ENCODE peak calls at places on chromosome 19, in nine cellular contexts. R is A673, X is psoas muscle, Z is cardiac muscle cell, V is heart left ventricle, L is heart right ventricle, K is astrocyte of the spinal cord, C is adrenal gland, T is uterus. U is an unnamed sample.

GRCh38 chr19:30666301-30666803 is 294.2 kb downstream of the ZNF536 start:
- DNase-seq in X (peak), L (peak), C (peak), V (no peak), Z (peak), T (peak), K (peak), R (peak), U (no peak)

GRCh38 chr19:18368504-18369222 is 17.3 kb upstream of the GDF15 start:
- DNase-seq in V (no peak), T (no peak), C (no peak), R (no peak), K (no peak), L (no peak), X (no peak), Z (no peak), U (no peak)

GRCh38 chr19:35983177-35983576 is 11.8 kb upstream of the SDHAF1 start:
- DNase-seq in C (no peak), Z (no peak), X (no peak), K (no peak), T (no peak), L (no peak), V (no peak), R (no peak), U (no peak)

GRCh38 chr19:40519352-40520322 is 52.8 kb downstream of the SPTBN4 start:
- DNase-seq in C (no peak), T (no peak), V (no peak), X (peak), R (peak), Z (peak), L (peak), K (no peak), U (no peak)

GRCh38 chr19:19405919-19406877 is 723 bp downstream of the GATAD2A start:
- DNase-seq in C (no peak), Z (peak), V (peak), L (peak), X (peak), T (peak), K (peak), R (peak), U (no peak)

GRCh38 chr19:27774827-27775226 is 1438.1 kb downstream of the UQCRFS1 start:
- DNase-seq in T (no peak), V (no peak), C (no peak), K (no peak), Z (no peak), X (no peak), L (no peak), R (peak), U (no peak)

GRCh38 chr19:36456831-36457230 is 32.5 kb downstream of the ZNF566 start:
- DNase-seq in R (no peak), X (no peak), Z (no peak), T (no peak), V (no peak), L (no peak), K (no peak), C (no peak), U (no peak)

GRCh38 chr19:46913852-46914430 is 53.1 kb downstream of the ARHGAP35 start:
- DNase-seq in Z (no peak), X (no peak), V (no peak), K (peak), T (no peak), C (peak), L (no peak), R (peak), U (no peak)

GRCh38 chr19:31641591-31641990 is 292.4 kb upstream of the TSHZ3 start:
- DNase-seq in K (peak), X (no peak), V (no peak), L (no peak), R (no peak), Z (no peak), C (no peak), T (no peak), U (no peak)

GRCh38 chr19:7482584-7483439 is 6.0 kb downstream of the PEX11G start:
- DNase-seq in R (peak), Z (peak), V (peak), L (peak), K (no peak), T (no peak), X (no peak), C (peak), U (no peak)

GRCh38 chr19:28242317-28242927 is 970.5 kb downstream of the UQCRFS1 start:
- DNase-seq in T (no peak), Z (peak), V (no peak), L (no peak), X (no peak), K (peak), R (peak), C (no peak), U (no peak)

GRCh38 chr19:16026131-16026530 is 50.2 kb upstream of the TPM4 start:
- DNase-seq in C (no peak), K (no peak), R (no peak), T (no peak), V (no peak), L (no peak), Z (no peak), X (no peak), U (no peak)

GRCh38 chr19:46056536-46056935 is 15.7 kb upstream of the IGFL4 start:
- DNase-seq in K (no peak), R (no peak), L (no peak), Z (no peak), X (no peak), C (no peak), T (no peak), V (no peak), U (no peak)

GRCh38 chr19:16325161-16325527 is 518 bp downstream of the KLF2 start:
- DNase-seq in C (no peak), X (no peak), V (peak), Z (no peak), K (no peak), T (peak), L (peak), R (no peak), U (no peak)

GRCh38 chr19:39802958-39803357 is 24.3 kb downstream of the LEUTX start:
- DNase-seq in V (no peak), L (no peak), T (no peak), X (peak), Z (no peak), K (no peak), C (no peak), R (no peak), U (peak)

GRCh38 chr19:39599116-39599515 is 3.2 kb upstream of the LGALS13 start:
- DNase-seq in C (no peak), Z (peak), R (peak), T (no peak), X (no peak), K (peak), L (peak), V (no peak), U (no peak)

GRCh38 chr19:55525289-55526101 is 11.4 kb downstream of the SBK2 start:
- DNase-seq in L (no peak), K (no peak), R (no peak), T (no peak), V (no peak), C (no peak), Z (no peak), X (no peak), U (no peak)

GRCh38 chr19:27676334-27676733 is 1536.6 kb downstream of the UQCRFS1 start:
- DNase-seq in T (no peak), V (no peak), K (no peak), X (no peak), Z (no peak), R (no peak), C (no peak), L (no peak), U (no peak)

GRCh38 chr19:40282920-40283319 is 2.2 kb downstream of the AKT2 start:
- DNase-seq in K (no peak), Z (no peak), R (no peak), T (no peak), V (no peak), X (no peak), L (no peak), C (no peak), U (no peak)

GRCh38 chr19:43806848-43807247 is 4.6 kb upstream of the LYPD5 start:
- DNase-seq in L (no peak), R (no peak), K (no peak), T (no peak), V (no peak), C (no peak), X (no peak), Z (no peak), U (no peak)

GRCh38 chr19:53844849-53845246 is 20.7 kb upstream of the NLRP12 start:
- DNase-seq in R (no peak), C (no peak), T (no peak), Z (no peak), L (no peak), X (no peak), K (no peak), V (no peak), U (no peak)

GRCh38 chr19:19461671-19462622 is 53.4 kb downstream of the TSSK6 start:
- DNase-seq in R (peak), X (peak), T (peak), Z (peak), C (peak), K (peak), L (peak), V (peak), U (peak)

GRCh38 chr19:48511800-48512503 is at the start of gene LMTK3:
- DNase-seq in V (no peak), L (no peak), T (no peak), R (peak), Z (peak), X (no peak), K (no peak), C (peak), U (no peak)

GRCh38 chr19:5430237-5430636 is 25.0 kb upstream of the ZNRF4 start:
- DNase-seq in R (no peak), Z (no peak), T (no peak), K (no peak), L (no peak), X (no peak), C (no peak), V (no peak), U (no peak)

GRCh38 chr19:29945433-29945832 is 3.4 kb downstream of the URI1 start:
- DNase-seq in V (no peak), Z (no peak), T (no peak), R (no peak), K (no peak), L (no peak), X (no peak), C (no peak), U (no peak)

GRCh38 chr19:12647490-12648071 is 19.0 kb downstream of the MAN2B1 start:
- DNase-seq in Z (peak), C (peak), T (peak), K (no peak), R (peak), X (peak), L (peak), V (peak), U (peak)

GRCh38 chr19:35718345-35719041 is 690 bp downstream of the KMT2B start:
- DNase-seq in T (peak), V (peak), R (peak), X (peak), C (peak), Z (peak), K (peak), L (peak), U (no peak)

GRCh38 chr19:35241417-35241816 is 7.4 kb upstream of the LSR start:
- DNase-seq in L (no peak), Z (no peak), T (no peak), V (no peak), K (no peak), C (no peak), X (no peak), R (no peak), U (no peak)

GRCh38 chr19:47275866-47276461 is 1.3 kb downstream of the INAFM1 start:
- DNase-seq in C (peak), Z (peak), K (peak), V (peak), L (peak), T (peak), X (peak), R (no peak), U (peak)

GRCh38 chr19:12913011-12913561 is 6.0 kb downstream of the SYCE2 start:
- DNase-seq in X (peak), K (peak), R (peak), V (peak), Z (peak), C (peak), T (peak), L (peak), U (peak)

GRCh38 chr19:10553943-10554381 is 10.3 kb downstream of the ATG4D start:
- DNase-seq in L (no peak), T (no peak), K (no peak), C (no peak), R (no peak), X (peak), V (no peak), Z (no peak), U (no peak)

GRCh38 chr19:52992109-52993004 is 21.4 kb upstream of the ERVV-1 start:
- DNase-seq in V (peak), K (peak), L (peak), R (no peak), X (no peak), T (peak), C (no peak), Z (peak), U (no peak)

GRCh38 chr19:44889830-44890365 is 1.2 kb upstream of the TOMM40 start:
- DNase-seq in C (peak), L (no peak), V (no peak), T (no peak), K (no peak), X (no peak), R (no peak), Z (no peak), U (no peak)
- H3K4me3 ChIP-seq in C (peak), L (peak), V (peak), T (peak), K (peak), X (peak), R (peak), Z (peak), U (peak)

DNA sequence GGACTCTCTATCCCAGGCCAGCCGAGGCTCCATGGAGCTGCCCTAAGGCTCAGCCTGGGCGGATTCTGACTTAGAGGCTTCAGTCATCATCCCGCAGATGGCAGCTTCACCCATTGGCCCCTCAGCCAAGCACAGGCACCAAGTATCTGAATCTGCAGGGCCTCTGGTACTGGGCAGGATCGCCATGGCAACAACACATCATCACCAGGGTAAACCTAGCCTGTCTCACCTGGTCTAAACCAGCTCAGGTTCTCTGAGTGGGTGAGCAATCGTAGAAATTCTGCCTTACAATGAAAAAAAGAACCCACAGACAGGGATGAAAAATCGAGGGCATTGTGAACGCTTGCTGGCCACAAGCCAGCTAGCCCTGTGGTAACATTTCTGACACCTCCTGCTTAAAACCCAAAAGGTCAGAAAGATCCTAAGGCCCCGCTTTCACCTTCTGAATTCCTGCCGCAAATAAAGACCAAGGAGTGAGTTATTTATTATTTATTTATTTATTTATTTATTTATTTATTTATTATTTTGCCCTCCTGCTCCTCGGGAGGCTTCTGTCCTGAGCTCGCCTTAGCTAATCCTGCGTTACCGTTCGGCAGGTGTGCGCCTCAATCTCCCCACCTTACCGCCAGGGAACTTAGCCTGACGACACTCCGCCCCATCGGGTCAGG is 12.0 kb upstream of the CEACAM21 start:
- DNase-seq in K (no peak), X (no peak), L (no peak), R (no peak), Z (no peak), C (no peak), V (no peak), T (no peak), U (no peak)
- H3K4me3 ChIP-seq in K (no peak), X (no peak), L (peak), R (peak), Z (no peak), C (no peak), V (peak), T (no peak), U (no peak)

GRCh38 chr19:42130254-42130573 is 2.0 kb downstream of the POU2F2 start:
- DNase-seq in K (no peak), R (no peak), V (no peak), L (no peak), C (no peak), T (no peak), X (no peak), Z (no peak), U (no peak)

GRCh38 chr19:42134671-42135070 is 2.4 kb upstream of the POU2F2 start:
- DNase-seq in V (no peak), X (no peak), L (no peak), Z (no peak), R (no peak), C (no peak), K (no peak), T (no peak), U (no peak)

GRCh38 chr19:42132030-42132628 is at the start of gene POU2F2:
- DNase-seq in R (no peak), X (peak), K (no peak), T (peak), Z (no peak), L (peak), V (peak), C (no peak), U (peak)

GRCh38 chr19:42131149-42132029 is 857 bp downstream of the POU2F2 start:
- DNase-seq in V (no peak), T (no peak), Z (no peak), K (no peak), R (no peak), X (peak), C (no peak), L (no peak), U (no peak)

GRCh38 chr19:42132851-42133528 is 744 bp upstream of the POU2F2 start:
- DNase-seq in L (peak), X (peak), R (peak), Z (peak), V (peak), T (peak), K (peak), C (peak), U (peak)
- H3K4me3 ChIP-seq in L (peak), X (peak), R (peak), Z (no peak), V (peak), T (no peak), K (peak), C (no peak), U (peak)

DNA sequence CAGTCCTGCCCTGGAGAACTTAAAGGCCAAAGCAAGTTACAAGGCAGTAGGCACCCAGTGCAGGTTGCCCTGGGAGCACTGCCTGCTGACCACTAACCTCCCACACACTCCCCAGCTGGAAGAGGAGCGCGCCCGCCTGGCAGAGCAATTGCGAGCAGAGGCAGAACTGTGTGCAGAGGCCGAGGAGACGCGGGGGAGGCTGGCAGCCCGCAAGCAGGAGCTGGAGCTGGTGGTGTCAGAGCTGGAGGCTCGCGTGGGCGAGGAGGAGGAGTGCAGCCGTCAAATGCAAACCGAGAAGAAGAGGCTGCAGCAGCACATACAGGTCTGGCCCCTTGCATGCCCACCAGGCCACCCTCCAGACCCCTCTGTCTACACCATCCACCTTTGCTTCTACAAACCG is 61.1 kb downstream of the KCNC3 start:
- DNase-seq in K (no peak), R (no peak), V (no peak), T (no peak), X (no peak), Z (peak), C (no peak), L (no peak), U (no peak)
- H3K4me3 ChIP-seq in K (no peak), R (no peak), V (no peak), T (no peak), X (no peak), Z (no peak), C (no peak), L (no peak), U (no peak)

DNA sequence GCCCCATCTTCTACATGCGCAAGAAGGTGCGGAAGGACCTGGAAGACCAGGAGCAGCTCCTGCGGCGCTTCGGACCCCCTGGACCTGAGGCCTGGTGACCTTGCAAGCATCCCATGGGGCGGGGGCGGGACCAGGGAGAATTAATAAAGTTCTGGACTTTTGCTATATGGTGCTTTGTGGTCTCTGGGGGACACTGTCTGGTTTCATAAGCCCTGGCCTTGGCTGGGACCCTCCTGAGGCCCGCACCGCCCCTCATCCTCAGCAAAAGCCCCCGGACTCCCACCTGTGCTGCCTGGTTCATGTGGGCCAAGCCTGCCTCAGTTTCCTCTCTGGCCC is 920 bp upstream of the SPIB start:
- DNase-seq in L (no peak), X (no peak), C (no peak), T (no peak), K (no peak), R (no peak), V (no peak), Z (no peak), U (no peak)
- H3K4me3 ChIP-seq in L (no peak), X (no peak), C (no peak), T (no peak), K (no peak), R (no peak), V (no peak), Z (no peak), U (no peak)

GRCh38 chr19:2249010-2249866 is at the start of gene AMH:
- DNase-seq in T (no peak), X (no peak), Z (no peak), K (no peak), R (no peak), C (no peak), L (no peak), V (no peak), U (no peak)
- H3K4me3 ChIP-seq in T (no peak), X (no peak), Z (no peak), K (no peak), R (no peak), C (no peak), L (no peak), V (no peak), U (no peak)

GRCh38 chr19:38252385-38252784 is 3.8 kb downstream of the PPP1R14A start:
- DNase-seq in Z (no peak), R (no peak), X (no peak), K (no peak), C (no peak), V (no peak), L (no peak), T (no peak), U (no peak)

GRCh38 chr19:38251564-38252051 is 4.6 kb downstream of the PPP1R14A start:
- DNase-seq in C (peak), T (peak), R (no peak), K (no peak), L (peak), X (peak), Z (peak), V (peak), U (peak)

GRCh38 chr19:38250428-38250820 is 5.8 kb downstream of the PPP1R14A start:
- DNase-seq in C (no peak), X (no peak), V (no peak), L (no peak), R (no peak), K (no peak), T (no peak), Z (no peak), U (no peak)

GRCh38 chr19:38252935-38253691 is 3.1 kb downstream of the PPP1R14A start:
- DNase-seq in Z (no peak), V (peak), L (peak), X (peak), T (peak), R (no peak), K (no peak), C (peak), U (peak)

GRCh38 chr19:38250821-38251563 is 5.2 kb downstream of the PPP1R14A start:
- DNase-seq in Z (peak), V (peak), L (peak), R (no peak), T (peak), X (peak), K (peak), C (peak), U (peak)
- H3K4me3 ChIP-seq in Z (no peak), V (peak), L (peak), R (no peak), T (no peak), X (peak), K (no peak), C (no peak), U (peak)

U was measured in gastrocnemius medialis.